ENCODE peak calls at places on chromosomes 4 and X, in four cellular contexts. One of them, this sample, is unnamed.

GRCh38 chrX:154655786-154656185 is 2.4 kb upstream of the CTAG2 start:
- DNase-seq in MM.1S: no peak
- DNase-seq in astrocyte of the cerebellum: no peak
- DNase-seq in neural progenitor cell: no peak
- DNase-seq in this sample: no peak

GRCh38 chr4:123301942-123302341 is 94.7 kb upstream of the SPRY1 start:
- DNase-seq in astrocyte of the cerebellum: no peak
- DNase-seq in neural progenitor cell: no peak
- DNase-seq in MM.1S: no peak
- DNase-seq in this sample: no peak

GRCh38 chr4:6753103-6753560 is 29.4 kb upstream of the KIAA0232 start:
- DNase-seq in neural progenitor cell: peak; percentile 61
- DNase-seq in astrocyte of the cerebellum: no peak
- DNase-seq in MM.1S: no peak
- DNase-seq in this sample: no peak

GRCh38 chr4:56575820-56576429 is 70.3 kb downstream of the ARL9 start:
- DNase-seq in MM.1S: peak; percentile 30
- DNase-seq in neural progenitor cell: peak; percentile 5
- DNase-seq in astrocyte of the cerebellum: peak; percentile 45
- DNase-seq in this sample: peak; percentile 14

GRCh38 chrX:119686087-119686639 is 6.8 kb downstream of the SEPTIN6 start:
- DNase-seq in neural progenitor cell: no peak
- DNase-seq in astrocyte of the cerebellum: no peak
- DNase-seq in MM.1S: peak; percentile 41
- DNase-seq in this sample: no peak

GRCh38 chrX:42096262-42096939 is 173.0 kb upstream of the CASK start:
- DNase-seq in MM.1S: no peak
- DNase-seq in neural progenitor cell: no peak
- DNase-seq in astrocyte of the cerebellum: peak; percentile 89
- DNase-seq in this sample: no peak

GRCh38 chr4:2746891-2747695 is 9.0 kb downstream of the TNIP2 start:
- DNase-seq in astrocyte of the cerebellum: no peak
- DNase-seq in neural progenitor cell: no peak
- DNase-seq in MM.1S: no peak
- DNase-seq in this sample: no peak

GRCh38 chr4:127370495-127371069 is 262.2 kb upstream of the INTU start:
- DNase-seq in MM.1S: no peak
- DNase-seq in astrocyte of the cerebellum: no peak
- DNase-seq in neural progenitor cell: no peak
- DNase-seq in this sample: no peak

GRCh38 chrX:140765043-140765784 is 55.7 kb downstream of the LINC00632 start:
- DNase-seq in neural progenitor cell: peak; percentile 39
- DNase-seq in MM.1S: no peak
- DNase-seq in astrocyte of the cerebellum: peak; percentile 9
- DNase-seq in this sample: peak; percentile 62

GRCh38 chrX:39591099-39591498 is 506.7 kb downstream of the BCOR start:
- DNase-seq in neural progenitor cell: no peak
- DNase-seq in astrocyte of the cerebellum: no peak
- DNase-seq in MM.1S: no peak
- DNase-seq in this sample: no peak

GRCh38 chrX:12505127-12505526 is 286.1 kb upstream of the PRPS2 start:
- DNase-seq in MM.1S: no peak
- DNase-seq in astrocyte of the cerebellum: no peak
- DNase-seq in neural progenitor cell: no peak
- DNase-seq in this sample: no peak

GRCh38 chr4:107666134-107666533 is 53.9 kb downstream of the PAPSS1 start:
- DNase-seq in neural progenitor cell: peak; percentile 10
- DNase-seq in astrocyte of the cerebellum: peak; percentile 33
- DNase-seq in MM.1S: no peak
- DNase-seq in this sample: no peak

GRCh38 chrX:40172980-40173661 is 75.4 kb upstream of the BCOR start:
- DNase-seq in astrocyte of the cerebellum: no peak
- DNase-seq in neural progenitor cell: no peak
- DNase-seq in MM.1S: no peak
- DNase-seq in this sample: no peak

GRCh38 chrX:17859609-17860178 is 1.4 kb downstream of the RAI2 start:
- DNase-seq in astrocyte of the cerebellum: no peak
- DNase-seq in MM.1S: no peak
- DNase-seq in neural progenitor cell: peak; percentile 16
- DNase-seq in this sample: peak; percentile 13

GRCh38 chrX:103631145-103631544 is 2.4 kb downstream of the TCEAL1 start:
- DNase-seq in MM.1S: no peak
- DNase-seq in neural progenitor cell: no peak
- DNase-seq in astrocyte of the cerebellum: no peak
- DNase-seq in this sample: no peak

GRCh38 chr4:112358415-112358814 is 61.2 kb downstream of the ALPK1 start:
- DNase-seq in MM.1S: no peak
- DNase-seq in neural progenitor cell: no peak
- DNase-seq in astrocyte of the cerebellum: no peak
- DNase-seq in this sample: no peak

GRCh38 chr4:163556169-163556568 is 61.7 kb downstream of the TMA16 start:
- DNase-seq in astrocyte of the cerebellum: no peak
- DNase-seq in neural progenitor cell: no peak
- DNase-seq in MM.1S: no peak
- DNase-seq in this sample: no peak

GRCh38 chr4:110480031-110480549 is 4.1 kb downstream of the ENPEP start:
- DNase-seq in astrocyte of the cerebellum: peak; percentile 98
- DNase-seq in neural progenitor cell: no peak
- DNase-seq in MM.1S: no peak
- DNase-seq in this sample: peak; percentile 72

GRCh38 chrX:33211356-33212254 is at the start of gene DMD:
- DNase-seq in astrocyte of the cerebellum: peak; percentile 24
- DNase-seq in MM.1S: no peak
- DNase-seq in neural progenitor cell: peak; percentile 41
- DNase-seq in this sample: peak; percentile 55

GRCh38 chr4:6250235-6250983 is 19.2 kb upstream of the WFS1 start:
- DNase-seq in astrocyte of the cerebellum: peak; percentile 46
- DNase-seq in neural progenitor cell: peak; percentile 82
- DNase-seq in MM.1S: peak; percentile 75
- DNase-seq in this sample: peak; percentile 86

GRCh38 chrX:69285401-69285871 is 120.2 kb upstream of the PJA1 start:
- DNase-seq in astrocyte of the cerebellum: no peak
- DNase-seq in MM.1S: no peak
- DNase-seq in neural progenitor cell: peak; percentile 35
- DNase-seq in this sample: no peak

GRCh38 chr4:68337522-68337921 is 12.4 kb downstream of the YTHDC1 start:
- DNase-seq in neural progenitor cell: no peak
- DNase-seq in MM.1S: no peak
- DNase-seq in astrocyte of the cerebellum: no peak
- DNase-seq in this sample: no peak

GRCh38 chr4:80261989-80262600 is 4.4 kb upstream of the FGF5 start:
- DNase-seq in astrocyte of the cerebellum: no peak
- DNase-seq in MM.1S: no peak
- DNase-seq in neural progenitor cell: no peak
- DNase-seq in this sample: no peak

GRCh38 chr4:80264825-80265224 is 1.6 kb upstream of the FGF5 start:
- DNase-seq in neural progenitor cell: no peak
- DNase-seq in astrocyte of the cerebellum: no peak
- DNase-seq in MM.1S: no peak
- DNase-seq in this sample: no peak

GRCh38 chr4:80265571-80266266 is 745 bp upstream of the FGF5 start:
- DNase-seq in neural progenitor cell: peak; percentile 38
- DNase-seq in astrocyte of the cerebellum: peak; percentile 62
- DNase-seq in MM.1S: no peak
- DNase-seq in this sample: peak; percentile 30

GRCh38 chr4:80264352-80264647 is 2.2 kb upstream of the FGF5 start:
- DNase-seq in astrocyte of the cerebellum: no peak
- DNase-seq in MM.1S: no peak
- DNase-seq in neural progenitor cell: peak; percentile 5
- DNase-seq in this sample: no peak

DNA sequence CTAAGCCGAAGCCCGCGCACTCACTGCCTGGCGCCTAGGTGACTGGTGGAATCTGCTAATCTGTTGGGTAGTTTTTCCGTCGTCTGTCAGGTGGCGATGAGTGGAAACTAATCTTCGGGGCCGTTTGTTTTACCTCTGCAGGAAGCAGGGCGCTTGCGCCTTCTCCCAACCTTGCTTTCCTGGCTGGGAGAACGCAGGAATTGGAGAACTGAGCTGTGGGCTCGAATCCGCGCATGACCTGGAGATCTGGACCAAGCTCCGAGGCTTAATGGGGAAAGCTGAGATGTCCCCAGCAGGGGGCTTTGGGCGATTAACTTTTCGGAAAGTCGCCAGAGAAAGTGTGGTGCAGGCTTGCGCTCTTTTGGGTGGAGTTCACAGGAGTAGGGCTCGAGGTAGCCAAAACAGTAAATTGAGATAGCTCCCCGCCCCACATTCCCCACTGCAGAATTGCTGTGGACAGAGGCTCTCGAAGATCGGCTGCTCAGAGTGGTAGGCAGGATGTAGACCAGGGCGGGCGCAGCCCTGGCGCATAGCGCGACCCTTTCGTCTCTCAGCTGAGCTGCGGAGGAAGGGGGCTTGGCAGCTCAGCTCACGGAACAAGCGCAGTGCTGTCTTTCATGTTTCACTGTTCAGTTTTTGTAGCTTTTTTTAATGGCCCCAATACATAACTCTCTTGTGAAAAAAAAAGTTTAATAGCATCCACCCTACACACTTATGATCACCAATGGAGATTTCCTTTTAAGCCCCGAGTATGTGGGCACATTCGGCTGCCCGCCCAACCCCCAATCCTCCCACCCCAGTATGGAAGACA is 2.7 kb upstream of the FGF5 start:
- DNase-seq in MM.1S: no peak
- DNase-seq in astrocyte of the cerebellum: no peak
- DNase-seq in neural progenitor cell: peak; percentile 55
- DNase-seq in this sample: peak; percentile 73
- H3K4me3 ChIP-seq in MM.1S: no peak overlapping the region
- H3K4me3 ChIP-seq in astrocyte of the cerebellum: peak overlapping the region; percentile 18
- H3K4me3 ChIP-seq in neural progenitor cell: peak overlapping the region; percentile 36
- H3K4me3 ChIP-seq in this sample: no peak overlapping the region

DNA sequence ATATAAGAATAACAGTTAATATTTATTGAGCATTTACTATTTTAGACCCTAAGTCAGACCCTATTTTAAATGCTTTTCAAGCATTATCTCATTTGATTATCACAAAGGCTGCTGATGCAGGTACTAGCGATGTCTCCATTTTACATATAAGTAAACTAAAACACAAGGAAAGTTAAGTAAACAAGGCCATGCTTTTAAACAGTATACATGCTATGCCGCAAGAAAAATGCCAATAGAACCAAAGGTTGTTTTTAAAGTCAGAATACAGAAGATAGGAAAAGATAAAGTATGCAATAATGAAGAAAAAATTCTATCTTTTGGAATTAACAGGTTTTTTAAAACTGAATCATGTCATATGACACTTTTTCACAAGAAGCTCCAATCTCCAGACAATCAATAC is 26.2 kb downstream of the RFC1 start:
- DNase-seq in neural progenitor cell: no peak
- DNase-seq in astrocyte of the cerebellum: no peak
- DNase-seq in MM.1S: no peak
- DNase-seq in this sample: no peak
- H3K4me3 ChIP-seq in neural progenitor cell: no peak overlapping the region
- H3K4me3 ChIP-seq in astrocyte of the cerebellum: no peak overlapping the region
- H3K4me3 ChIP-seq in MM.1S: no peak overlapping the region
- H3K4me3 ChIP-seq in this sample: no peak overlapping the region

GRCh38 chrX:71052721-71053120 is 15.4 kb downstream of the SNX12 start:
- DNase-seq in astrocyte of the cerebellum: no peak
- DNase-seq in neural progenitor cell: no peak
- DNase-seq in MM.1S: peak; percentile 6
- DNase-seq in this sample: no peak
- H3K4me3 ChIP-seq in astrocyte of the cerebellum: peak overlapping the region; percentile 7
- H3K4me3 ChIP-seq in neural progenitor cell: peak overlapping the region; percentile 50
- H3K4me3 ChIP-seq in MM.1S: peak overlapping the region; percentile 72
- H3K4me3 ChIP-seq in this sample: peak overlapping the region; percentile 42

GRCh38 chr4:1407657-1408333 is 1.6 kb upstream of the NKX1-1 start:
- DNase-seq in neural progenitor cell: no peak
- DNase-seq in MM.1S: no peak
- DNase-seq in astrocyte of the cerebellum: no peak
- DNase-seq in this sample: no peak
- H3K4me3 ChIP-seq in neural progenitor cell: no peak overlapping the region
- H3K4me3 ChIP-seq in MM.1S: no peak overlapping the region
- H3K4me3 ChIP-seq in astrocyte of the cerebellum: no peak overlapping the region
- H3K4me3 ChIP-seq in this sample: no peak overlapping the region

This sample was measured in mesendoderm.